ENCODE peak calls at places on chromosomes 4 and X, in nine cellular contexts. D, K, V, Z, H, R, F, L and Q are unnamed samples.

GRCh38 chrX:74546984-74547383 is 67.4 kb downstream of the RLIM start:
- DNase-seq in H (no peak), L (no peak), V (no peak), F (no peak), R (no peak), Z (no peak), D (no peak), K (no peak), Q (no peak)

GRCh38 chr4:43251760-43252317 is 359.3 kb downstream of the GRXCR1 start:
- DNase-seq in Z (no peak), D (peak), H (no peak), F (no peak), R (no peak), V (no peak), K (no peak), L (no peak), Q (no peak)

GRCh38 chrX:39309018-39309620 is 507.9 kb downstream of the MID1IP1 start:
- DNase-seq in K (peak), L (peak), V (no peak), D (no peak), H (no peak), R (peak), Z (peak), F (no peak), Q (no peak)

GRCh38 chr4:149279790-149280189 is 535.9 kb downstream of the IQCM start:
- DNase-seq in H (no peak), D (no peak), F (no peak), Z (no peak), K (no peak), V (no peak), L (no peak), R (no peak), Q (no peak)

GRCh38 chrX:21745756-21746155 is 12.2 kb downstream of the SMPX start:
- DNase-seq in H (peak), F (no peak), L (peak), Z (peak), R (peak), V (no peak), D (peak), K (peak), Q (peak)

GRCh38 chr4:78079701-78080430 is 22.7 kb downstream of the FRAS1 start:
- DNase-seq in D (no peak), V (no peak), F (no peak), R (no peak), L (no peak), K (no peak), Z (no peak), H (peak), Q (no peak)

GRCh38 chrX:150051096-150051495 is 112.8 kb upstream of the EOLA2 start:
- DNase-seq in Z (no peak), D (peak), H (no peak), L (no peak), R (no peak), F (no peak), V (no peak), K (no peak), Q (no peak)

GRCh38 chr4:140372607-140373327 is 679 bp upstream of the SCOC start:
- DNase-seq in L (peak), F (no peak), Z (no peak), K (no peak), R (peak), V (no peak), D (peak), H (no peak), Q (no peak)

GRCh38 chr4:176780995-176781738 is 11.6 kb downstream of the VEGFC start:
- DNase-seq in H (no peak), F (no peak), Z (no peak), K (no peak), V (no peak), L (no peak), R (no peak), D (peak), Q (no peak)

GRCh38 chr4:184413227-184414064 is 60.9 kb downstream of the IRF2 start:
- DNase-seq in Z (no peak), R (no peak), V (no peak), F (no peak), L (no peak), H (no peak), D (no peak), K (no peak), Q (no peak)

GRCh38 chr4:112876316-112876715 is 173.1 kb upstream of the ANK2 start:
- DNase-seq in R (no peak), V (no peak), L (no peak), K (no peak), D (no peak), H (no peak), F (no peak), Z (no peak), Q (no peak)

GRCh38 chrX:20756585-20756984 is 489.9 kb upstream of the RPS6KA3 start:
- DNase-seq in V (no peak), D (no peak), F (no peak), Z (no peak), H (no peak), K (no peak), R (no peak), L (no peak), Q (no peak)

GRCh38 chr4:110197421-110198398 is 705 bp downstream of the ELOVL6 start:
- DNase-seq in K (peak), Z (peak), L (peak), D (peak), V (no peak), F (no peak), H (peak), R (peak), Q (no peak)

GRCh38 chr4:76702440-76703122 is 195.4 kb downstream of the SOWAHB start:
- DNase-seq in R (no peak), F (no peak), D (no peak), L (no peak), Z (no peak), K (no peak), V (no peak), H (no peak), Q (no peak)

GRCh38 chrX:63012574-63012973 is 338.6 kb downstream of the SPIN4 start:
- DNase-seq in D (peak), Z (no peak), H (no peak), V (no peak), R (no peak), L (no peak), F (no peak), K (no peak), Q (no peak)

GRCh38 chrX:12791253-12792228 is at the start of gene PRPS2:
- DNase-seq in L (peak), H (peak), V (peak), F (no peak), Z (peak), K (peak), D (peak), R (peak), Q (peak)

GRCh38 chrX:68571292-68572256 is 72.7 kb downstream of the YIPF6 start:
- DNase-seq in V (no peak), K (no peak), R (no peak), H (no peak), D (peak), L (no peak), F (peak), Z (no peak), Q (no peak)

GRCh38 chr4:41399191-41399590 is 138.8 kb upstream of the LIMCH1 start:
- DNase-seq in K (no peak), V (no peak), R (no peak), F (no peak), H (no peak), Z (no peak), D (no peak), L (no peak), Q (no peak)

GRCh38 chrX:10598540-10598939 is 21.8 kb downstream of the MID1 start:
- DNase-seq in K (no peak), F (no peak), V (no peak), D (no peak), Z (no peak), R (no peak), H (no peak), L (no peak), Q (no peak)

GRCh38 chrX:70970482-70970999 is 39.6 kb upstream of the SLC7A3 start:
- DNase-seq in K (no peak), V (no peak), L (peak), Z (no peak), F (no peak), H (no peak), D (peak), R (no peak), Q (no peak)

GRCh38 chrX:37824491-37825224 is 22.7 kb downstream of the DYNLT3 start:
- DNase-seq in V (no peak), D (peak), Z (no peak), R (no peak), L (no peak), K (no peak), F (no peak), H (no peak), Q (no peak)

GRCh38 chrX:3124041-3124440 is 82.8 kb downstream of the ARSF start:
- DNase-seq in V (no peak), L (no peak), K (no peak), F (no peak), Z (no peak), R (no peak), H (no peak), D (no peak), Q (no peak)

GRCh38 chr4:185276036-185276435 is 66.6 kb downstream of the SNX25 start:
- DNase-seq in R (no peak), K (no peak), H (no peak), V (no peak), L (no peak), D (peak), F (no peak), Z (no peak), Q (no peak)

GRCh38 chr4:148834804-148835598 is 392.8 kb upstream of the NR3C2 start:
- DNase-seq in F (no peak), V (no peak), Z (no peak), D (peak), L (no peak), H (no peak), K (no peak), R (no peak), Q (no peak)

GRCh38 chr4:152784490-152785195 is 4.9 kb downstream of the ARFIP1 start:
- DNase-seq in F (no peak), L (no peak), D (peak), R (no peak), Z (no peak), K (no peak), V (no peak), H (no peak), Q (no peak)

GRCh38 chr4:8368998-8369397 is 71.5 kb downstream of the ACOX3 start:
- DNase-seq in D (no peak), F (no peak), Z (no peak), V (no peak), K (peak), L (no peak), H (no peak), R (no peak), Q (no peak)

GRCh38 chr4:162565730-162566129 is 401.9 kb upstream of the FSTL5 start:
- DNase-seq in R (no peak), D (no peak), H (no peak), Z (no peak), K (no peak), V (no peak), L (no peak), F (no peak), Q (no peak)

GRCh38 chrX:126658447-126658846 is 105.8 kb upstream of the DCAF12L1 start:
- DNase-seq in H (no peak), L (no peak), D (peak), R (no peak), F (no peak), Z (no peak), V (no peak), K (no peak), Q (no peak)

GRCh38 chrX:12770440-12770839 is 20.8 kb upstream of the PRPS2 start:
- DNase-seq in Z (no peak), K (no peak), L (peak), D (peak), R (no peak), H (no peak), V (no peak), F (no peak), Q (no peak)

GRCh38 chr4:173508386-173509002 is 21.5 kb downstream of the HAND2 start:
- DNase-seq in D (no peak), L (no peak), R (no peak), F (no peak), Z (no peak), K (no peak), V (no peak), H (no peak), Q (no peak)

GRCh38 chr4:100895572-100896197 is 377.9 kb upstream of the EMCN start:
- DNase-seq in R (no peak), L (peak), H (no peak), F (no peak), V (no peak), Z (no peak), K (no peak), D (no peak), Q (no peak)

GRCh38 chr4:106690487-106690886 is 321.9 kb upstream of the GIMD1 start:
- DNase-seq in D (peak), Z (no peak), V (no peak), H (no peak), L (no peak), R (no peak), F (no peak), K (no peak), Q (no peak)

GRCh38 chrX:66731398-66731797 is 92.5 kb upstream of the EDA2R start:
- DNase-seq in L (peak), R (no peak), F (no peak), V (no peak), D (peak), Z (no peak), K (no peak), H (no peak), Q (no peak)

GRCh38 chr4:95540227-95540626 is 8.5 kb downstream of the UNC5C start:
- DNase-seq in D (no peak), F (no peak), L (no peak), H (no peak), K (no peak), V (no peak), R (no peak), Z (no peak), Q (no peak)

GRCh38 chrX:65406532-65406931 is 128.1 kb downstream of the LAS1L start:
- DNase-seq in K (no peak), V (no peak), R (no peak), L (no peak), F (no peak), D (no peak), H (peak), Z (no peak), Q (no peak)

GRCh38 chrX:71128915-71129765 is 10.7 kb downstream of the MED12 start:
- DNase-seq in F (no peak), K (peak), R (peak), H (peak), D (peak), V (no peak), L (peak), Z (peak), Q (peak)

GRCh38 chr4:162841769-162842168 is 324.9 kb downstream of the NAF1 start:
- DNase-seq in K (no peak), H (no peak), D (no peak), V (no peak), Z (no peak), L (no peak), F (no peak), R (no peak), Q (no peak)

GRCh38 chr4:114535725-114536124 is 62.9 kb upstream of the UGT8 start:
- DNase-seq in V (no peak), R (no peak), F (no peak), Z (no peak), D (no peak), H (no peak), K (no peak), L (no peak), Q (no peak)

GRCh38 chr4:2241410-2242353 is at the start of the genes HAUS3 and POLN:
- DNase-seq in F (peak), D (peak), H (peak), Z (peak), L (peak), V (peak), K (peak), R (peak), Q (peak)

DNA sequence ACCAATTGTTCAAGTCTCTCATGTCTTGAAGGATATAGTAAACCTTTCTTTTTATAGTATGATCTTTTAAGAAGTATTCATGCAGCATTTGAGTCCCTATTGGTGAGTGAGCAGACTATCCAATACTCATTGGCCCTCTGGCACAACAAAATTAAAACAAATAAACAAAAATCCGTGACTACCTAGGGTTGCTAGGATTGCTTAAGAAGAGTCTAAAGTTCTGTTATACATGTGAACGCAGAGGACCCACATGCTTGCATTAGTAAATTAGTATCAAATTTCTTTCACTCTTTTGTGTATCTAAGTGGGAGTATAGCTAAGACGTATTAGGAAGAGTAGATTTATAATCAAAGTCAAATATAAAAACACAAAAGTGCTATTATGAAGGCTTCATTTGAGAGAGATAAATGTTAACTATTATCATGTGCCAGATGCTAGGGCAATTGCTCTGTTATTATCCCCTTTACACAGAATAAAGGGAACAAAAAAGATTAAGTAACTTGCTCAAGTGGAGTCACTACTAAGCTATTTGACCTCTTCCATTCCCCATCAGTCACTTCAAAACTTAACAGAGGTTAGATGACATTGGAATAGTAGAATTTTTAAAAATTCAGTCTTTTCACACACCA is 29.2 kb upstream of the LARP1B start:
- DNase-seq in L (no peak), Z (no peak), F (no peak), H (no peak), V (no peak), D (no peak), K (no peak), R (no peak), Q (no peak)
- TF ChIP-seq CTCF in L (no peak), Z (no peak), F (no peak), H (no peak), V (no peak), D (no peak), K (no peak), R (no peak), Q (no peak)

GRCh38 chr4:17315459-17315858 is 196.4 kb downstream of the QDPR start:
- DNase-seq in R (no peak), H (no peak), Z (no peak), F (no peak), V (no peak), K (no peak), D (no peak), L (no peak), Q (no peak)
- TF ChIP-seq CTCF in R (no peak), H (no peak), Z (no peak), F (no peak), V (no peak), K (no peak), D (no peak), L (no peak), Q (no peak)

GRCh38 chr4:125315571-125316390 is 1.0 kb downstream of the FAT4 start:
- DNase-seq in R (no peak), V (no peak), F (no peak), D (peak), Z (peak), L (peak), K (peak), H (peak), Q (no peak)
- TF ChIP-seq CTCF in R (no peak), V (peak), F (peak), D (peak), Z (no peak), L (no peak), K (no peak), H (no peak), Q (no peak)

DNA sequence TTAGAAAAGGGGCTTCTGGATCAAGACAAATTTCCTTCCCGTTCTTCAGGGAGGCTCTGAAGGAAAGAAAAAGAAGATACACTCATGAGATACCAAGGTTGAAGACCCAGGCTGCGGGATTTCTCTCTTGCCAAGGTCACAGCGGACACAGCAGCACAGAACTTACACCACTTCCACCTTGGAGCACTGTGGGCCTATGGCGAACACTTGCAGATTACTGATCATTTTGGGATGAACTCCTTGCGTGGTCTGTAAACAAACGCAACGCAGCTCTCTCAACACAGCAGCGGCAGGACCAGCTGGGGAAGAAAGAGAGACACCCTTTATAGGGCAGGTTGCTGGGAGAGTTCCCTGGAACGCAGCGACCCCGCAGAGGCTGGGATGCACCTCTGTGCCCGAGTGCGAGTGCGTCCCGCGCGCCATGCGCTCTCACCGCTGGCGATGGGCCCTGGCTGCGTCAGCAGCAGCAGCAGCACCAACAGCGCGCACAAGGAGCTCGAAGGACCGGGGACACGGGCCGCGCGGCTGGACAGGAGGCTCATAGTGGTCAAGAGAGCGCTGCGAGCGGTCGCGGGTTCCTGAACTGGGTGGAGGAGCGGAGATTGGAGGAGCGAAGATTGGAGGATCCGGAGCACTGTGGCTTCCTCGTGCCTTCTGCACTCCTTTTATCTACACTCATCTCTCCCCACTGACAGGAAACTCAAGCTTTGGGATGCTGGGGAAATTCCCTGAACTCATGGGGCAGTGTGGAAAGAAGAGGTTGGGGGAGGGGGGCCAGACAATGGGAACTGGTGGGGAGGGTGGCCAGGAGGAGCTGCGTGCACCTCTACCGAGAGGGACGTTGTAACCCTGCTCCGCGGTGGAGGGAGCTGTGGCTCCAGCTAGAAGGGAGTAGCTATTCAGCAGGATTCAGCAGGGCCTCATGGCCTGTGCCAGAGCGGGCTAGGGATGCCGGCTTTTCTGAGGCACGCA is at the start of gene CXCL5:
- DNase-seq in D (peak), K (peak), H (peak), R (no peak), F (no peak), Z (no peak), L (no peak), V (no peak), Q (no peak)
- TF ChIP-seq CTCF in D (no peak), K (no peak), H (no peak), R (no peak), F (no peak), Z (no peak), L (no peak), V (no peak), Q (no peak)

GRCh38 chr4:3246458-3247398 is 2.2 kb upstream of the MSANTD1 start:
- DNase-seq in F (no peak), Z (no peak), L (no peak), K (no peak), V (no peak), R (no peak), D (no peak), H (no peak), Q (no peak)
- TF ChIP-seq CTCF in F (no peak), Z (no peak), L (no peak), K (no peak), V (no peak), R (no peak), D (peak), H (no peak), Q (no peak)

DNA sequence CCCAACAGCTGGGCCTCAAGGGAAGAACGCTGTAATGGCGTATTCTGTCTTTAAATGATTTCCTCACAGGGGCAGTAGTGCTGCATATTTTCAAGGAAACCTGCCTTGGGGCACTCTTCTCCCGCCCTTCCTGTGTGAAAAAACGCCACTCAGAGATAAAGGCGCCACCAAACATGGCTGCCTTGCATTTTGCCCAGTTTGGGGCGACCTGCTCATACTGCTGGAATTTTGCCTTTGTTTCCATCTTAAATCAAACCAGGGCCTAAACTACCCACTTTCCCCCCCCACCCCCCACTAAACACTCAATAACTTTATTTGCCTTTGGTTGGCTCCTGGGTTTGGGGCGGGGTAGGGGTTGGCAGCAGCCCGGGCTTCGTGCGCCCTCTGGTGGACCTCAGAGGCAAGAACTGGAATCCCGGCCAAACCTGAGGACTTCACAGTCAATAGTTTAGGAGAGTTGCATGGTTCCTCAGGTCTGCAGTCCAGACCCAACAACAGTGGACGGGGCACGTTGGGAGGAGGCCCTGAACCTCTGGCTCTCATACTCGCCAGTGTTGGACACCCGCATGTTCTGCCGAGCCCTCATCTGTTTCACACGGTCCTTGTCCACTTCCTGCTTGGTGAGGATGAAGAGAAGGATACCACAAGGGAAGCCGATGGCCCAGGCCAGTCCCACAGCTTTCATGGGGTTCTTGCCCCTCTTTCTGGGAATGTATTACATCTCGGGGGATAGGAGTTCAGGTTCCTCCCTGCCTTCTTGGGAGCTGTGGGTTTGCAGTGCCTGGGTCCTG is 220.1 kb upstream of the STK26 start:
- DNase-seq in F (no peak), L (peak), K (peak), V (peak), R (no peak), D (peak), H (no peak), Z (no peak), Q (no peak)
- TF ChIP-seq CTCF in F (peak), L (peak), K (no peak), V (no peak), R (no peak), D (peak), H (no peak), Z (no peak), Q (no peak)